ENCODE peak calls at places on chromosomes 13 and 19, in six cellular contexts. A is hypothalamus, I is mesenteric fat pad, G is DMS79 treated with DMSO at 0.1 percent for 48 hours, N is T-helper 2 cell, M is kidney epithelial cell. O is an unnamed sample.

GRCh38 chr19:39733841-39734240 is 4.0 kb downstream of the CLC start:
- DNase-seq in I (no peak), G (no peak), A (no peak), M (no peak), N (no peak), O (no peak)

GRCh38 chr13:99988469-99989375 is 7.1 kb downstream of the ZIC2 start:
- DNase-seq in M (no peak), A (no peak), N (no peak), I (no peak), G (peak; percentile 73), O (no peak)

GRCh38 chr13:75486654-75487053 is 4.7 kb upstream of the TBC1D4 start:
- DNase-seq in G (no peak), I (no peak), A (no peak), M (no peak), N (no peak), O (no peak)

GRCh38 chr19:54148158-54148557 is 10.6 kb downstream of the CNOT3 start:
- DNase-seq in M (no peak), I (no peak), N (no peak), G (no peak), A (no peak), O (no peak)

GRCh38 chr13:30151398-30151797 is 156.0 kb downstream of the KATNAL1 start:
- DNase-seq in G (no peak), I (no peak), A (no peak), N (no peak), M (no peak), O (no peak)

GRCh38 chr13:98571955-98572662 is 4.8 kb downstream of the STK24 start:
- DNase-seq in G (peak; percentile 99), M (no peak), A (no peak), N (peak; percentile 14), I (no peak), O (no peak)

GRCh38 chr13:43878897-43879322 is 630 bp downstream of the CCDC122 start:
- DNase-seq in A (peak; percentile 67), I (peak; percentile 92), N (no peak), G (peak; percentile 12), M (peak; percentile 47), O (peak; percentile 49)

GRCh38 chr19:41305923-41306322 is 4.0 kb upstream of the CCDC97 start:
- DNase-seq in G (no peak), M (no peak), A (no peak), I (no peak), N (no peak), O (no peak)

GRCh38 chr13:26600345-26600761 is 42.9 kb downstream of the WASF3 start:
- DNase-seq in N (no peak), G (no peak), M (no peak), I (no peak), A (no peak), O (no peak)

GRCh38 chr19:46753420-46754155 is 7.3 kb upstream of the STRN4 start:
- DNase-seq in M (no peak), A (no peak), G (peak; percentile 26), N (peak; percentile 34), I (no peak), O (no peak)

GRCh38 chr13:77696006-77696862 is 1.3 kb upstream of the SLAIN1 start:
- DNase-seq in I (no peak), G (no peak), M (no peak), A (peak; percentile 1), N (peak; percentile 44), O (no peak)

GRCh38 chr19:6963259-6963852 is 57.9 kb downstream of the MBD3L2B start:
- DNase-seq in A (no peak), I (no peak), M (no peak), N (no peak), G (no peak), O (no peak)